ENCODE peak calls at places on chromosomes 4 and X, in four cellular contexts. X, K, G and Y are unnamed samples.

GRCh38 chrX:24396236-24396929 is 35.9 kb downstream of the SUPT20HL1 start:
- DNase-seq in X (no peak), K (no peak), G (no peak), Y (no peak)

GRCh38 chrX:74422029-74422352 is 698 bp downstream of the SLC16A2 start:
- DNase-seq in X (no peak), K (no peak), G (no peak), Y (no peak)

GRCh38 chr4:105896984-105897760 is 1.9 kb downstream of the NPNT start:
- DNase-seq in X (no peak), K (no peak), G (no peak), Y (no peak)

GRCh38 chrX:151081016-151081415 is 95.4 kb upstream of the GPR50 start:
- DNase-seq in X (no peak), K (peak; percentile 5), G (no peak), Y (no peak)

GRCh38 chrX:76253432-76253831 is 80.6 kb downstream of the PBDC1 start:
- DNase-seq in X (no peak), K (no peak), G (no peak), Y (no peak)

GRCh38 chr4:27011401-27011800 is 150.8 kb downstream of the STIM2 start:
- DNase-seq in X (no peak), K (no peak), G (no peak), Y (no peak)

GRCh38 chrX:52422884-52423283 is 54.1 kb downstream of the XAGE2 start:
- DNase-seq in X (no peak), K (no peak), G (no peak), Y (no peak)

GRCh38 chr4:54794033-54794432 is 136.3 kb downstream of the KIT start:
- DNase-seq in X (no peak), K (no peak), G (no peak), Y (no peak)

GRCh38 chr4:98522603-98523395 is 135.6 kb downstream of the TSPAN5 start:
- DNase-seq in X (no peak), K (no peak), G (no peak), Y (no peak)

GRCh38 chrX:14032383-14032782 is 2.7 kb upstream of the GEMIN8 start:
- DNase-seq in X (no peak), K (no peak), G (no peak), Y (no peak)

GRCh38 chr4:82797591-82798081 is 960 bp downstream of the SCD5 start:
- DNase-seq in X (peak; percentile 28), K (peak; percentile 85), G (no peak), Y (no peak)

GRCh38 chr4:100555791-100556190 is 38.0 kb upstream of the EMCN start:
- DNase-seq in X (no peak), K (no peak), G (no peak), Y (no peak)

GRCh38 chr4:7663075-7663541 is 228.4 kb upstream of the PSAPL1 start:
- DNase-seq in X (no peak), K (no peak), G (no peak), Y (no peak)

GRCh38 chr4:8544741-8545438 is 35.3 kb upstream of the GPR78 start:
- DNase-seq in X (no peak), K (peak; percentile 63), G (no peak), Y (peak; percentile 52)

GRCh38 chr4:56657128-56657527 is 24.0 kb downstream of the HOPX start:
- DNase-seq in X (no peak), K (no peak), G (no peak), Y (no peak)

GRCh38 chr4:56656346-56656643 is 24.8 kb downstream of the HOPX start:
- DNase-seq in X (peak; percentile 10), K (peak; percentile 84), G (no peak), Y (no peak)

GRCh38 chr4:56654238-56654632 is 26.9 kb downstream of the HOPX start:
- DNase-seq in X (no peak), K (no peak), G (no peak), Y (no peak)

GRCh38 chr4:56655209-56655626 is 25.9 kb downstream of the HOPX start:
- DNase-seq in X (peak; percentile 14), K (no peak), G (no peak), Y (peak; percentile 56)

DNA sequence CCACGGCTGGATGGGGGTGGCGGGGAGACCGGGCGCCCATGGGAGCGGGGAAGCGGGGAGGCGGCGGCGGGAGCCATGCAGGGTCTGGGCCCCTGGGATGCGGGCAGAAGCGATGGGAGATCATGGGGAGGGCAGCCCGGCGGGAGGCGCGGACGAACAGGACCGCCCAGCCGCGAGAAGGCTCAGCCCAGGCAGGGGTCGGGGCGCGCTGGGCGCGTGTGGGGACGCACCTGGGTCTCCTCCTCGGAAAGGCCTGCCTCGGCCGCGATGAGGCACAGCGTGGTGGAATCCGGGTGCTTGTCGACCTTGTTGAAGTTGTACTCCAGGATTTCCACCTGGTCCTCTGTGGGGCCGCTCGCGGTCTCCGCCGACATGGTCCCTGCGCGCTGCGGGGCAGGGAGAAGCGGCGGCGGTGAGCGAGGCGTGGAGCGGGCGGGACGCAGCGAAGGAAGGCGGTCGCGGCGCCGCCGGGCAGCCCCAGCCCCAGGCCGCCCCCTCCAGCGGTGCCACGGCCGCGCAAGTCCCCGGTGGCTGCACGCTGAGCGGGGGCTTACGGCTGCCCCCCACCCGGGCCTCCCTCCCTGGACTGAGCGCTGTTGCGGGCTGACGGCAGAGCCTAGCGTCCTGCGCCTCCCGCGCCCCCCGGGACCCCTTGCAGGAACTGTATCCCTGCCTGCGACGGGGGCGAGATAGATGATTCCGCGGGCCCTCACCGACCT is 25.3 kb downstream of the HOPX start:
- DNase-seq in X (peak; percentile 17), K (peak; percentile 86), G (peak; percentile 80), Y (peak; percentile 51)
- H3K4me3 ChIP-seq in X (peak overlapping the region; percentile 61), K (peak overlapping the region; percentile 40), G (peak overlapping the region; percentile 39), Y (peak overlapping the region; percentile 42)

GRCh38 chrX:154093965-154094364 is 3.6 kb downstream of the MECP2 start:
- DNase-seq in X (no peak), K (no peak), G (no peak), Y (no peak)
- H3K27me3 ChIP-seq in X (peaks cover 56% of the 10 kb centered on the region), K (no peaks in the 10 kb centered on the region), G (no peaks in the 10 kb centered on the region), Y (no peaks in the 10 kb centered on the region)

DNA sequence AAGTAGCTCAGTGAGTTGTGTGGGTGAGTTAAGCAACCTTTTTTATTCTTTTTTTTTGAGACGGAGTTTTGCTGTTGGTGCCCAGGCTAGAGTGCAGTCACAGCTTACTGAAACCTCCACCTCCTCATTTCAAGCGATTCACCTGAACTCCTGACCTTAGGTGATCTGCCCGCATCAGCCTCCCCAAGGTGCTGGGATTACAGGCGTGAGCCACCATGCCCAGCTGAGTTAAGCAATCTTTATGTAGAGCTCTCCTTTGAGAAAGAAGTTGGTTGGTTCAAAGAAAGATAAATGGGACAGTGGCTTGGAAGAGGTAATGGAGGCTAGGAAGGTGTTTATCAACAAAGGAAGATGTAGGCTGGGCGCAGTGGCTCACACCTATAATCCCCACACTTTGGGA is 3.2 kb downstream of the MSMO1 start:
- DNase-seq in X (no peak), K (no peak), G (no peak), Y (no peak)
- H3K4me3 ChIP-seq in X (no peak overlapping the region), K (peak overlapping the region; percentile 5), G (peak overlapping the region; percentile 82), Y (peak overlapping the region; percentile 61)

DNA sequence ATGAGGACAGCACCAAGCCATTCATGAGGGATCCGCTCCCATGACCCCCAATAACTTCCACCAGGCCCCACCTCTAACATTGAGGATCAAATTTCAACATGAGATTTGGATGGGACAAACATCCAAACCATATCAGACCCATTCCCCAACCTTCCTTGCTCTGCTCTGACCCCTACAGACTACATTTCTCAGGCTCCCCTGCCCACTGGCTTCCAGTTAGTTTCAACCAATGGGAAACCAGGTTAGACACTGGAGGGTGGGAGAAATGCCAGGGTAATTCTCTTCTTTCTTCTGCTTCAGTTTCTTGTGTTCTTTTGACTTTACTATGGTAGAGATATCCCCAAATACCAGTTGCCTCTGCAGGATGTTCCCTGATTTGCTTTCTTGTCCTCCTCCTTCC is 125.7 kb downstream of the CLCN4 start:
- DNase-seq in X (no peak), K (no peak), G (no peak), Y (no peak)
- H3K27me3 ChIP-seq in X (peaks cover 5% of the 10 kb centered on the region), K (no peaks in the 10 kb centered on the region), G (no peaks in the 10 kb centered on the region), Y (no peaks in the 10 kb centered on the region)